ENCODE peak calls at places on chromosome 17, in eight cellular contexts. One of them, this sample, is unnamed.

GRCh38 chr17:41411072-41411840 is 13.1 kb downstream of the KRT37 start:
- DNase-seq in hepatocyte: no peak
- DNase-seq in HCT116: no peak
- DNase-seq in mammary epithelial cell: no peak
- DNase-seq in MM.1S: no peak
- DNase-seq in GM23248: no peak
- DNase-seq in fibroblast of lung: no peak
- DNase-seq in PC-3: no peak
- DNase-seq in this sample: no peak

GRCh38 chr17:75065562-75066151 is 18.6 kb downstream of the KCTD2 start:
- DNase-seq in fibroblast of lung: peak; percentile 37
- DNase-seq in GM23248: peak; percentile 63
- DNase-seq in PC-3: no peak
- DNase-seq in mammary epithelial cell: no peak
- DNase-seq in MM.1S: peak; percentile 49
- DNase-seq in HCT116: no peak
- DNase-seq in hepatocyte: no peak
- DNase-seq in this sample: no peak

GRCh38 chr17:56976941-56977570 is 875 bp upstream of the SCPEP1 start:
- DNase-seq in mammary epithelial cell: no peak
- DNase-seq in HCT116: no peak
- DNase-seq in GM23248: peak; percentile 6
- DNase-seq in MM.1S: no peak
- DNase-seq in fibroblast of lung: no peak
- DNase-seq in PC-3: no peak
- DNase-seq in hepatocyte: no peak
- DNase-seq in this sample: no peak

GRCh38 chr17:17424552-17424951 is 52.2 kb upstream of the MED9 start:
- DNase-seq in HCT116: no peak
- DNase-seq in PC-3: no peak
- DNase-seq in MM.1S: no peak
- DNase-seq in fibroblast of lung: no peak
- DNase-seq in GM23248: no peak
- DNase-seq in mammary epithelial cell: no peak
- DNase-seq in hepatocyte: no peak
- DNase-seq in this sample: no peak

GRCh38 chr17:6574689-6575595 is 18.6 kb upstream of the PITPNM3 start:
- DNase-seq in PC-3: no peak
- DNase-seq in HCT116: no peak
- DNase-seq in MM.1S: no peak
- DNase-seq in GM23248: peak; percentile 89
- DNase-seq in hepatocyte: no peak
- DNase-seq in fibroblast of lung: peak; percentile 79
- DNase-seq in mammary epithelial cell: peak; percentile 55
- DNase-seq in this sample: peak; percentile 71

GRCh38 chr17:80906364-80907259 is 85.0 kb upstream of the CHMP6 start:
- DNase-seq in hepatocyte: no peak
- DNase-seq in PC-3: no peak
- DNase-seq in fibroblast of lung: no peak
- DNase-seq in MM.1S: no peak
- DNase-seq in GM23248: no peak
- DNase-seq in mammary epithelial cell: no peak
- DNase-seq in HCT116: no peak
- DNase-seq in this sample: no peak

GRCh38 chr17:78174870-78175642 is 6.7 kb downstream of the SYNGR2 start:
- DNase-seq in mammary epithelial cell: no peak
- DNase-seq in hepatocyte: no peak
- DNase-seq in HCT116: no peak
- DNase-seq in PC-3: no peak
- DNase-seq in GM23248: no peak
- DNase-seq in MM.1S: no peak
- DNase-seq in fibroblast of lung: no peak
- DNase-seq in this sample: no peak

GRCh38 chr17:68161644-68162428 is 86.0 kb upstream of the AMZ2 start:
- DNase-seq in PC-3: peak; percentile 66
- DNase-seq in hepatocyte: no peak
- DNase-seq in mammary epithelial cell: no peak
- DNase-seq in fibroblast of lung: no peak
- DNase-seq in MM.1S: no peak
- DNase-seq in GM23248: peak; percentile 16
- DNase-seq in HCT116: no peak
- DNase-seq in this sample: no peak

GRCh38 chr17:82449136-82449882 is 1.2 kb downstream of the CYBC1 start:
- DNase-seq in MM.1S: peak; percentile 85
- DNase-seq in mammary epithelial cell: no peak
- DNase-seq in fibroblast of lung: no peak
- DNase-seq in PC-3: no peak
- DNase-seq in GM23248: no peak
- DNase-seq in HCT116: no peak
- DNase-seq in hepatocyte: no peak
- DNase-seq in this sample: no peak

GRCh38 chr17:27506348-27507218 is 50.3 kb downstream of the KSR1 start:
- DNase-seq in GM23248: no peak
- DNase-seq in HCT116: no peak
- DNase-seq in MM.1S: no peak
- DNase-seq in fibroblast of lung: peak; percentile 80
- DNase-seq in PC-3: peak; percentile 36
- DNase-seq in mammary epithelial cell: no peak
- DNase-seq in hepatocyte: peak; percentile 52
- DNase-seq in this sample: peak; percentile 75

GRCh38 chr17:7548585-7549400 is at the start of gene TNFSF12:
- DNase-seq in PC-3: peak; percentile 31
- DNase-seq in MM.1S: no peak
- DNase-seq in GM23248: peak; percentile 66
- DNase-seq in mammary epithelial cell: no peak
- DNase-seq in HCT116: no peak
- DNase-seq in hepatocyte: peak; percentile 77
- DNase-seq in fibroblast of lung: peak; percentile 38
- DNase-seq in this sample: no peak

GRCh38 chr17:38660097-38661026 is 14.4 kb downstream of the EPOP start:
- DNase-seq in hepatocyte: no peak
- DNase-seq in MM.1S: no peak
- DNase-seq in PC-3: peak; percentile 6
- DNase-seq in GM23248: peak; percentile 40
- DNase-seq in mammary epithelial cell: no peak
- DNase-seq in HCT116: no peak
- DNase-seq in fibroblast of lung: no peak
- DNase-seq in this sample: no peak

GRCh38 chr17:38867179-38867994 is 2.5 kb upstream of the LASP1 start:
- DNase-seq in HCT116: no peak
- DNase-seq in fibroblast of lung: peak; percentile 61
- DNase-seq in hepatocyte: peak; percentile 81
- DNase-seq in mammary epithelial cell: peak; percentile 54
- DNase-seq in GM23248: peak; percentile 75
- DNase-seq in PC-3: peak; percentile 64
- DNase-seq in MM.1S: peak; percentile 74
- DNase-seq in this sample: peak; percentile 41

DNA sequence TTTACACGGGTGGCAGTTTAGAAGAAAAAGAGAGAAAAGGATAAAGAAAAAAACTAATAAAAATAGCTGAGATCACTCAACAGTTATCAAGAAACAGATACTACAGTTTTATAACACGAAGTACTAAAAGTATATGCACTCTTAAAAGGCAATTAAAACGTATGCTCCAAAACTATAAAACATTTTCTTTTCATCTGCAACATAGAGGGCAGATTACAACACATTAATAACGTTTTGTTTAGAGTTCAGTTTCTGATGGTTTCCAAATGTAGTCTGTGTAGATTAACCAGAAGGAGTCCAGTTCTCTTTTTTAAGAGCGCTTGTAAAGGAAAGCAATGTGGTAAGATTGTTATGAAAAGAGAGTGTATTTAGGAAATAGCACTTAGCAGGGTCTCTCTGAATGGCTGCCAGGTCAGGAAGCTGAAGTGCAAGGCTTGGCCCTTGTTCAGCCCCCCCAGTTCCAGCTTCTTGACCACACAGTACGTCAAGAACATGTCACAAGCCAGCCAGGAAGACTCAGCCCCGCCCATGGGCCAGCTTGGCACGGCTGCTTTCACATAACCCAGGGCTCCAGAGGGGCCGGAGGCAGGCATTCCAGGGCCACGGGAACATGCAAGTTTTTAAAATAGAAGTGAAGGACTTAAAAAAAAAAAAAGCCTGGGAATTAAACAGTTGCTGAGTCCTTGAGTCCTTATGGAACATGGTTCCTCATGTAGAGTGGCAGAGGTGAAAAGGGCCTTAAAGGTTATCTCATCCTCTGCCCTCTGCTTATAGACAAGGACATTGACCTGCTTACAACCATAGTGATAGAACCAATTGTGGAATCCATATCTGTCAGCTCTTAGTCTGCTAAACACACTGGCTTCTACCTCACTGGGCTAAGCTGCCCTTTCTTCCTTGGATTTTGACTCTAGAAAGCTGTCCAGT is 147.4 kb upstream of the TBX2 start:
- DNase-seq in GM23248: peak; percentile 86
- DNase-seq in mammary epithelial cell: no peak
- DNase-seq in fibroblast of lung: peak; percentile 97
- DNase-seq in MM.1S: no peak
- DNase-seq in hepatocyte: peak; percentile 87
- DNase-seq in PC-3: no peak
- DNase-seq in HCT116: no peak
- DNase-seq in this sample: peak; percentile 97
- H3K4me1 ChIP-seq in GM23248: peaks cover 49% of the 10 kb centered on the region
- H3K4me1 ChIP-seq in mammary epithelial cell: no peaks in the 10 kb centered on the region
- H3K4me1 ChIP-seq in fibroblast of lung: peaks cover 33% of the 10 kb centered on the region
- H3K4me1 ChIP-seq in MM.1S: peaks cover 7% of the 10 kb centered on the region
- H3K4me1 ChIP-seq in hepatocyte: peaks cover 55% of the 10 kb centered on the region
- H3K4me1 ChIP-seq in PC-3: peaks cover 14% of the 10 kb centered on the region
- H3K4me1 ChIP-seq in HCT116: peaks cover 21% of the 10 kb centered on the region
- H3K4me1 ChIP-seq in this sample: peaks cover 32% of the 10 kb centered on the region

DNA sequence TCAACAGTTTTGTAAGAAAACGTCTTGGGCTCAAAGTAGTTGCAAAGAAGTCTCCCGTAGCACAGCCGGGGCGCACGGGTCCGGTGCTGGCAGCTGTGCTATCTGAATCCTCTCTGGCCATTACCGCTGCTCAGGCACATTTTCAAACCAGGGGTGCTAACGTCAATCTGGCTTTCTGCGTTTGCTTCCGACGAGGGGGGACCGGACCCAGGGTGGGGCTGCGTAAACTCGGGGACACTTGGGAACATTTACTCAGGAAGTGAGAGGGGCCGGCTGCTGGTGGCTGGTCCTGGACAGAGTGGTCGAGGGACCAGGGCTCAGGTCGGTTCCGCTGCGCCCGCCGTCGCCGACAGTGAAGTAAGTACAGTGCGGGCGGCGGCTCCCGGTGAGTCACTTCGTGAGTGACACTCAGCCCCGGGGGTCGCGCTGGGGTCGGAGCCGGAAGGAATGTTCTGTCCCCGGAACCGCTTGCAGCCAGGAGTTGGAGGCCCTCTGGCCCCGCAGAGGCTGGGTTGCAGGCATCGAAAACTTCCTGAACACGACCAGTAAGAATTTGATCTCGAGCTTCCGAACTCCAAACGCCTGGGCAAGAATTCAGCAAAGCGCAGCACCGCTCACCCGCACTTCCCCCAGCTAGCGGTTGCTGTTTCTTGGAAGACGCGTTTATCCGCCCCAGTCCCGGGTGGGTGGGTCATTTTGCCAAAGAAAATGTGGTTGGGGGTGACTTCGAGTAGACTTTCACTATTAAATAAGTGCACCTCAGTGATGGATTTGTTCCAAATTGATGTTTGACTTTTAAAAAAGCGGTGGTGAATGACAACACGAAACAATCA is 1.4 kb upstream of the HS3ST3B1 start:
- DNase-seq in GM23248: peak; percentile 85
- DNase-seq in hepatocyte: peak; percentile 61
- DNase-seq in fibroblast of lung: peak; percentile 63
- DNase-seq in HCT116: no peak
- DNase-seq in mammary epithelial cell: no peak
- DNase-seq in PC-3: no peak
- DNase-seq in MM.1S: no peak
- DNase-seq in this sample: peak; percentile 60
- TF ChIP-seq EZH2 in GM23248: no peak
- TF ChIP-seq EZH2 in hepatocyte: peak; percentile 68
- TF ChIP-seq EZH2 in fibroblast of lung: no peak
- TF ChIP-seq EZH2 in HCT116: no peak
- TF ChIP-seq EZH2 in mammary epithelial cell: peak; percentile 43
- TF ChIP-seq EZH2 in PC-3: peak; percentile 64
- TF ChIP-seq EZH2 in MM.1S: no peak
- TF ChIP-seq EZH2 in this sample: no peak

DNA sequence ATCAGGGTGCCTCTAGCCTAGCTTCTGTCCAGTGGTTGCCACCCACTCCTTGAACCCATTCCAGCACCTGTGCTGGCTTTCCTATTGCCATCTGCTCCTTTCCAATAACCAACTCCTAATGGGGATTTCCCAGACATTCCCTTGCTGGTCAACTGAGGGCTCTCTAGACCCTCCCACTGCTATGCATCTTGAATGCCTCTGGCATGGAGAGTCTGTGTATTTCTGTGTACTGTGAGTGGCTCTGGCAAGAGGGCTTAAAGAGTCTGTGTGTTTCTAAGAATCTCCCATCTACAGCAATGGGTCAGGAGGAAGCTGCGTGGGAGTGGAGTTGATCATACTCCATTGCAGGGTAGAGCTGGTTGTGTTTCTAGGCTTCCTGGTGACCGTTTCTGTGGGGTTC is 11.0 kb upstream of the EPN3 start:
- DNase-seq in mammary epithelial cell: no peak
- DNase-seq in MM.1S: no peak
- DNase-seq in PC-3: no peak
- DNase-seq in hepatocyte: no peak
- DNase-seq in GM23248: no peak
- DNase-seq in HCT116: no peak
- DNase-seq in fibroblast of lung: no peak
- DNase-seq in this sample: no peak
- H3K9me3 ChIP-seq in mammary epithelial cell: no peaks in the 10 kb centered on the region
- H3K9me3 ChIP-seq in MM.1S: no peaks in the 10 kb centered on the region
- H3K9me3 ChIP-seq in PC-3: no peaks in the 10 kb centered on the region
- H3K9me3 ChIP-seq in hepatocyte: no peaks in the 10 kb centered on the region
- H3K9me3 ChIP-seq in GM23248: no peaks in the 10 kb centered on the region
- H3K9me3 ChIP-seq in HCT116: no peaks in the 10 kb centered on the region
- H3K9me3 ChIP-seq in fibroblast of lung: no peaks in the 10 kb centered on the region
- H3K9me3 ChIP-seq in this sample: no peaks in the 10 kb centered on the region

DNA sequence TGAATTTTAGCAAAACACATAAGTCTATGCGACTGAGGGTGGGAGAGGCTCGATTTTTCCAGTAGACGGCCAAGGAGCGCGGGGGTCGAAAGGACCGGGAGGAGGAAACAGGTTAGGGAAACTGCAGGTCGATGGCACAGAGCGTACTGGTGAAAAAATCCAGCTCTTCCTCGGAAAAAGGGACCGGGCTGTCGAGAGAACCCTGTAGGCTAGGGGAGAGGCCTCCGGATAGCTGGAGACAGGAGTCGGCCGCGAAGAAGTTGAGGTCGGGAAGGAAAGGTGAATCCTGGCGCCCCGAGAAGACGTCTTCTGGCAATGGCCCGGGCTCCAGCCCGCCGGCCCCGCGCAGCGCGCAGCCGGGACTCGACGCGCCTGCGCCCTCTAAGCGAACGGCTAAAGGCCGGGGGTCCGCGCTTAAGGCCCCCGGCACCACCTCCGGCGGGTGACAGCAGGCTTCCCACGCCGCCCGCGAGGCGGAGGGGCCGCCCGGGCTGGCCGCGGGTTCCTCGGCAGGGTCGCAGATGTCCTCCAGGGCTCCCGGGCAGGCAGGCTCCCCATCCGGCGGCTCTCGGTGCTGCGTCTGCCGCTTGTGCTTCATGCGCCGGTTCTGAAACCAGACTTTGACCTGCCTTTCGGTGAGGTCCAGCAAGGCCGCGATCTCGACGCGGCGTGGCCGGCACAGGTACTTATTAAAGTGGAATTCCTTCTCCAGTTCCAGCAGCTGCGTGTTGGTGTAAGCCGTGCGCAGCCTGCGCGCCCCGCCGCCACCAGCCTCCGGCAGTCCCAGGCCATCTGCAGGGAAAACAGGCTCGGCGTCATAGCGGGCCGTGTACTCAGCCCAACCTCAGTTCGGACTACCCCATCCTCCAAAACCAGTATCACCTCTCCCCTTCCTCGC is 1.7 kb downstream of the HOXB2 start:
- DNase-seq in hepatocyte: peak; percentile 55
- DNase-seq in mammary epithelial cell: peak; percentile 70
- DNase-seq in PC-3: peak; percentile 45
- DNase-seq in fibroblast of lung: no peak
- DNase-seq in GM23248: peak; percentile 75
- DNase-seq in HCT116: no peak
- DNase-seq in MM.1S: peak; percentile 45
- DNase-seq in this sample: no peak
- H3K4me1 ChIP-seq in hepatocyte: peaks cover 21% of the 10 kb centered on the region
- H3K4me1 ChIP-seq in mammary epithelial cell: peaks cover 29% of the 10 kb centered on the region
- H3K4me1 ChIP-seq in PC-3: no peaks in the 10 kb centered on the region
- H3K4me1 ChIP-seq in fibroblast of lung: peaks cover 32% of the 10 kb centered on the region
- H3K4me1 ChIP-seq in GM23248: peaks cover 52% of the 10 kb centered on the region
- H3K4me1 ChIP-seq in HCT116: peaks cover 10% of the 10 kb centered on the region
- H3K4me1 ChIP-seq in MM.1S: peaks cover 5% of the 10 kb centered on the region
- H3K4me1 ChIP-seq in this sample: peaks cover 43% of the 10 kb centered on the region